ENCODE peak calls at places on chromosomes 11 and 22, in six cellular contexts. V is uterus, O is tibial nerve, H is A549, X is adrenal gland, Y is HCT116. G is an unnamed sample.

GRCh38 chr11:109106201-109106906 is 315.6 kb upstream of the C11orf87 start:
- DNase-seq in V (no peak), O (no peak), H (no peak), X (no peak), Y (no peak), G (no peak)

GRCh38 chr11:83157755-83158473 is 983 bp downstream of the PCF11 start:
- DNase-seq in V (peak; percentile 56), O (peak; percentile 16), H (peak; percentile 61), X (peak; percentile 66), Y (no peak), G (peak; percentile 60)

GRCh38 chr11:65663634-65664200 is 1.0 kb upstream of the RELA start:
- DNase-seq in V (peak; percentile 80), O (no peak), H (no peak), X (peak; percentile 66), Y (no peak), G (no peak)

GRCh38 chr22:40485813-40486610 is 115.6 kb downstream of the SGSM3 start:
- DNase-seq in V (no peak), O (no peak), H (no peak), X (peak; percentile 69), Y (no peak), G (peak; percentile 73)

GRCh38 chr11:27319065-27319464 is 44.0 kb downstream of the CCDC34 start:
- DNase-seq in V (no peak), O (no peak), H (peak; percentile 66), X (no peak), Y (peak; percentile 39), G (no peak)

GRCh38 chr11:29405305-29405704 is 611.5 kb downstream of the KCNA4 start:
- DNase-seq in V (no peak), O (no peak), H (no peak), X (no peak), Y (no peak), G (no peak)

GRCh38 chr11:69801513-69802335 is 17.5 kb downstream of the FGF3 start:
- DNase-seq in V (no peak), O (no peak), H (peak; percentile 32), X (peak; percentile 34), Y (peak; percentile 64), G (no peak)

GRCh38 chr11:12862761-12863469 is 146.2 kb upstream of the RASSF10 start:
- DNase-seq in V (peak; percentile 64), O (peak; percentile 38), H (peak; percentile 26), X (no peak), Y (no peak), G (no peak)

GRCh38 chr11:28727254-28727653 is 619.1 kb downstream of the METTL15 start:
- DNase-seq in V (no peak), O (no peak), H (no peak), X (no peak), Y (no peak), G (no peak)

GRCh38 chr22:36191106-36191836 is 10.3 kb downstream of the APOL4 start:
- DNase-seq in V (peak; percentile 57), O (peak; percentile 41), H (no peak), X (peak; percentile 79), Y (no peak), G (no peak)

GRCh38 chr11:13318498-13319295 is 41.1 kb downstream of the BMAL1 start:
- DNase-seq in V (no peak), O (no peak), H (no peak), X (no peak), Y (no peak), G (no peak)

GRCh38 chr11:71434576-71435130 is 13.5 kb downstream of the DHCR7 start:
- DNase-seq in V (no peak), O (no peak), H (no peak), X (no peak), Y (no peak), G (no peak)

GRCh38 chr11:92820860-92821259 is 148.6 kb upstream of the MTNR1B start:
- DNase-seq in V (no peak), O (no peak), H (no peak), X (no peak), Y (no peak), G (no peak)

GRCh38 chr22:49894321-49895072 is 23.7 kb downstream of the ALG12 start:
- DNase-seq in V (no peak), O (no peak), H (no peak), X (no peak), Y (no peak), G (no peak)

GRCh38 chr11:118774032-118774431 is 16.9 kb downstream of the DDX6 start:
- DNase-seq in V (no peak), O (no peak), H (no peak), X (no peak), Y (no peak), G (no peak)

GRCh38 chr11:65558785-65559509 is 788 bp upstream of the LTBP3 start:
- DNase-seq in V (peak; percentile 86), O (no peak), H (peak; percentile 57), X (peak; percentile 66), Y (no peak), G (no peak)

DNA sequence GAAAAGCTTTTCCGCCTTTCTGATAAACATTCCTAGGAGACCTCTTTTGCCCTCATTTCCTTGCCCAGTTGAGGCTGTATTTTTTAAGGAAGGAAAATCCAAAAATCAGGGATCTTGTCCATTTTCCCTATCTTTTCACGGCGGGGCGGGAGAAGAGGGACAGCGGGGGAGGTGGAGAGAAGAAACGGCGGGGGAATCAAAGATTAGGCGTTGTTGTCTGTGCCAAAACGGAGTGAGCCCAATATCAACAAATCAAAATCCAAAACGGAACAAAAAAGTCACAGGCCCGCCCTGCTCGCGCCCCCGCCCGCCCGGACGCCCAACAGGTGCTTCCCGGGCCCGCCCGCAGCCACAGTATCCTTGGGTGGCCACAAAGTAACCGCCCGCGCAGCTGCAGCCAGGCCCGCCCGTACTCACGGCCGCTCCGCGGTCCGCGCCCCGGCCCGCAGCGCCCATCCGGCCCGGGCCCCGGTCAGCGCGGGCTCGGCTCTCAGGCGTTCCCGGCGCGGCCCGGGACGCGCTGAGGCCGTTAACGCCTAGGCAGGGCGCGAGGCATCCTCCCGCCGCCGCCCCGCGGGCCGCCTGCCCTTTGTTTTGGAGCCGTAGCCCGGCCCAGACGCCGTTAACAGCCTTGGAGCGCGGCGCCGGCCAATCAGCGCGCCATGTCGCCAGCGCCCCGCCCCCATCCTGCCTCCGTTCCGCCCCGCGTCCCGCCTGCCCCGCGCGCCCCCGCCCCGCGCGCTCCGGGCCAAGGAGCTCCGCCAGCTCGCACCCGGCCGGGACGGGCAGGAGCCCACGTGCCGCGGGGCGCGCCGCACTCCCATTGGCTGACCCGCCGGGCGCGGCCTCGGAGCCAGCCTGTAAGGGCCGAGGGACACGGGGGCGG is at the start of gene YPEL1:
- DNase-seq in V (peak; percentile 96), O (peak; percentile 96), H (peak; percentile 94), X (peak; percentile 96), Y (peak; percentile 70), G (peak; percentile 95)
- TF ChIP-seq POLR2A in V (peak; percentile 100), O (peak; percentile 98), H (peak; percentile 49), X (peak; percentile 84), Y (no peak), G (no peak)

DNA sequence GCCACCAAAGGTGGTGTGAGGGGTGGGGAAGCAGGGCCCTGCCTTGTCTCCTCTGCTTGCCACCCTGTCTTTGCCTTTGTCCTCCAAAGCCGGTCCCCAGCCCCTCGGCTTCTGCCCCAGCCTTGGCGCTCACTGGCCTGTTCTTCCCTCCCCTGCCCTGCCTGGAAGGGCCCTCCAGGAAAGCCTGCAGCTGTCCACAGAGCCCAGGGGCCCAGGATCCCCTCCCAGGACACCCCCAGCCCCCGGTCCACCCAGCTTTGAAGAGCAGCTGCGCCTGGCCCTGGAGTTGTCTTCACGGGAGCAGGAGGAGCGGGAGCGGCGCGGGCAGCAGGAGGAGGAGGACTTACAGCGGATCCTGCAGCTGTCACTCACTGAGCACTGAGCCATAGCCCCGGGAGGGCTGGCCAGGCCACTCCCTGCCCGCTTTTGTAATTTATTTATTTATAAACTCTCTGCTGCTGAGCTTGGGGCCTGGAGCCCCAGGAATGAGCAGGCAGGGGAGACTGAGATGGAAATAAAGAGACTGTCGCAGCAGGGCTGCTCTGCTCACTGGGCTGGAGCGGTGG is 1.3 kb upstream of the SSH3 start:
- DNase-seq in V (no peak), O (no peak), H (peak; percentile 59), X (peak; percentile 27), Y (no peak), G (no peak)
- TF ChIP-seq POLR2A in V (no peak), O (no peak), H (no peak), X (no peak), Y (no peak), G (no peak)

GRCh38 chr11:102451693-102452460 is 688 bp downstream of the TMEM123 start:
- DNase-seq in V (peak; percentile 56), O (peak; percentile 46), H (peak; percentile 57), X (peak; percentile 64), Y (no peak), G (peak; percentile 52)

GRCh38 chr11:102448869-102449224 is 3.7 kb downstream of the TMEM123 start:
- DNase-seq in V (no peak), O (no peak), H (no peak), X (no peak), Y (no peak), G (no peak)

GRCh38 chr11:102447941-102448868 is 4.4 kb downstream of the TMEM123 start:
- DNase-seq in V (no peak), O (no peak), H (no peak), X (no peak), Y (no peak), G (no peak)

GRCh38 chr11:102451041-102451692 is 1.4 kb downstream of the TMEM123 start:
- DNase-seq in V (no peak), O (no peak), H (no peak), X (no peak), Y (no peak), G (no peak)

GRCh38 chr11:102449651-102450570 is 2.7 kb downstream of the TMEM123 start:
- DNase-seq in V (no peak), O (no peak), H (no peak), X (no peak), Y (no peak), G (no peak)
- TF ChIP-seq POLR2A in V (no peak), O (no peak), H (no peak), X (no peak), Y (no peak), G (no peak)

GRCh38 chr22:45896961-45897538 is 79.9 kb downstream of the WNT7B start:
- DNase-seq in V (no peak), O (no peak), H (no peak), X (no peak), Y (no peak), G (no peak)

GRCh38 chr22:45897736-45898135 is 79.2 kb downstream of the WNT7B start:
- DNase-seq in V (no peak), O (no peak), H (no peak), X (no peak), Y (no peak), G (no peak)

GRCh38 chr22:45896153-45896951 is 80.6 kb downstream of the WNT7B start:
- DNase-seq in V (no peak), O (no peak), H (no peak), X (no peak), Y (no peak), G (peak; percentile 76)

GRCh38 chr22:45893516-45893915 is 83.4 kb downstream of the WNT7B start:
- DNase-seq in V (no peak), O (no peak), H (no peak), X (no peak), Y (no peak), G (no peak)

DNA sequence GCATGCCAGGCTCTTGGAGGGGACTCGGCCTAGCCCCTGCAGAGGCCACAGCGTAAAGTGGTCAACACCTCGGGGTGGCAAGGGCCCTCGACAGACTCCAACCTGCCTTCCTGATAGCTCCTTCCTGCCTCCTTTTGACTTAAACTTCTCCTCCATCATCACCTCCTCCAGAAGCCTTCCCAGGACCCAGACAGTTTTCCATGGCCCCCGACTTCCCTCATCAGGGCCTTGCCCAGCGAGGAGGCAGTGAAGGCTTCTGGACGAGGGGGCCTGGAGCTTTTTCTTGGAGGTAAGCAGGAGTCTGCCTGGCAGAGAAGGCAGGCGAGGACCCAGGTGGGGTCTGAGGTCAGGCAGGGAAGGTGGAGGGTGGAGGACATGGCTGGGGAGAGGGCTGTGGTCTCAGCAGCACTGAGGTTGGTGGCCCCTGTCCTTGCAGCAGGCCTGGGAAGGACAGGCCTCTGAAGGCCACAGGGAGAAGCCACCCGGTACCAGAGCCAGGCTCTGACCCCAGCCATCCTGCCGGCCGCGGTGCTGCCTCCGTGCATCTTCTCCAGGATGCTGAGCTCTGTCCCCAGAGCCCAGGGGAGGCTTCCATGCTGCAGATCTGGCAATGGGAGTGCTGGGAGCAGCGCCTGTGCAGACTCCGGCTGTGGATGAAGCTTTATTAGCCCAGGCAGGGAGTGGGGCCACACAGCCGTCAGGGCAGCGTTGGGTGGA is 81.4 kb downstream of the WNT7B start:
- DNase-seq in V (no peak), O (no peak), H (no peak), X (no peak), Y (no peak), G (no peak)
- TF ChIP-seq POLR2A in V (no peak), O (no peak), H (no peak), X (no peak), Y (no peak), G (no peak)

G was measured in breast epithelium.